ENCODE peak calls at places on chromosomes 1 and 21, in four cellular contexts. B, J, D and V are unnamed samples.
A peak's percentile ranks its signal among the peaks of the same experiment; 100 is the strongest.

GRCh38 chr21:46503922-46504539 is 45.3 kb downstream of the DIP2A start:
- ATAC-seq in B (no peak), J (no peak), D (no peak), V (no peak)

GRCh38 chr1:242129103-242129502 is 130.2 kb upstream of the MAP1LC3C start:
- ATAC-seq in B (peak; percentile 92), J (no peak), D (peak; percentile 68), V (no peak)

GRCh38 chr1:205916541-205916940 is 26.7 kb downstream of the SLC26A9 start:
- ATAC-seq in B (no peak), J (no peak), D (no peak), V (no peak)

GRCh38 chr1:224675589-224675988 is 59.5 kb downstream of the CNIH3 start:
- ATAC-seq in B (no peak), J (no peak), D (no peak), V (no peak)

GRCh38 chr1:100087396-100087795 is 45.3 kb downstream of the SASS6 start:
- ATAC-seq in B (no peak), J (no peak), D (no peak), V (no peak)

GRCh38 chr1:86868477-86868876 is 45.4 kb downstream of the SELENOF start:
- ATAC-seq in B (no peak), J (no peak), D (no peak), V (no peak)

GRCh38 chr21:45523411-45524101 is 18.7 kb downstream of the SLC19A1 start:
- ATAC-seq in B (no peak), J (peak; percentile 21), D (no peak), V (no peak)

GRCh38 chr1:111192643-111193519 is 7.6 kb downstream of the DENND2D start:
- ATAC-seq in B (no peak), J (peak; percentile 44), D (no peak), V (no peak)

GRCh38 chr1:56688522-56689026 is 43.5 kb downstream of the PRKAA2 start:
- ATAC-seq in B (no peak), J (no peak), D (peak; percentile 100), V (no peak)

GRCh38 chr1:47545912-47546483 is 108.2 kb downstream of the FOXD2 start:
- ATAC-seq in B (no peak), J (no peak), D (no peak), V (no peak)

GRCh38 chr1:173502104-173502503 is 25.0 kb downstream of the PRDX6 start:
- ATAC-seq in B (no peak), J (no peak), D (no peak), V (no peak)

GRCh38 chr21:14567557-14568279 is 21.6 kb upstream of the SAMSN1 start:
- ATAC-seq in B (peak; percentile 45), J (no peak), D (no peak), V (no peak)

GRCh38 chr21:16911166-16911607 is 601.7 kb upstream of the CXADR start:
- ATAC-seq in B (no peak), J (no peak), D (no peak), V (no peak)

GRCh38 chr1:220294754-220295419 is 22.6 kb upstream of the RAB3GAP2 start:
- ATAC-seq in B (no peak), J (no peak), D (no peak), V (no peak)

GRCh38 chr1:112579801-112580510 is 39.0 kb downstream of the ST7L start:
- ATAC-seq in B (no peak), J (no peak), D (no peak), V (no peak)

GRCh38 chr1:94955767-94956632 is 29.1 kb upstream of the CNN3 start:
- ATAC-seq in B (no peak), J (peak; percentile 86), D (no peak), V (no peak)

GRCh38 chr1:172533511-172534116 is 664 bp downstream of the SUCO start:
- ATAC-seq in B (peak; percentile 40), J (no peak), D (peak; percentile 2), V (peak; percentile 3)

GRCh38 chr1:208654241-208654640 is 410.1 kb upstream of the PLXNA2 start:
- ATAC-seq in B (peak; percentile 73), J (no peak), D (peak; percentile 46), V (no peak)

GRCh38 chr1:46449223-46450159 is 40.1 kb upstream of the DMBX1 start:
- ATAC-seq in B (peak; percentile 60), J (no peak), D (no peak), V (no peak)

GRCh38 chr1:21628798-21629393 is 40.3 kb downstream of the RAP1GAP start:
- ATAC-seq in B (no peak), J (no peak), D (no peak), V (no peak)

GRCh38 chr1:19688041-19688842 is 23.6 kb downstream of the HTR6 start:
- ATAC-seq in B (no peak), J (no peak), D (no peak), V (no peak)

GRCh38 chr1:29162476-29163138 is 19.1 kb downstream of the SRSF4 start:
- ATAC-seq in B (peak; percentile 18), J (peak; percentile 92), D (no peak), V (peak; percentile 66)

GRCh38 chr1:234746798-234747196 is 136.8 kb upstream of the IRF2BP2 start:
- ATAC-seq in B (peak; percentile 13), J (no peak), D (no peak), V (no peak)

GRCh38 chr1:244234009-244234643 is 183.0 kb downstream of the ZBTB18 start:
- ATAC-seq in B (peak; percentile 71), J (no peak), D (no peak), V (no peak)

GRCh38 chr1:214022229-214022791 is 34.5 kb downstream of the PROX1 start:
- ATAC-seq in B (no peak), J (no peak), D (no peak), V (no peak)

GRCh38 chr1:1463312-1463711 is 8.3 kb upstream of the ATAD3B start:
- ATAC-seq in B (no peak), J (no peak), D (no peak), V (no peak)

GRCh38 chr1:66138613-66139012 is 345.9 kb downstream of the PDE4B start:
- ATAC-seq in B (no peak), J (no peak), D (no peak), V (no peak)

GRCh38 chr1:205961970-205962820 is 18.9 kb upstream of the SLC26A9 start:
- ATAC-seq in B (no peak), J (peak; percentile 46), D (no peak), V (no peak)

GRCh38 chr1:160741092-160741501 is 2.0 kb downstream of the SLAMF7 start:
- ATAC-seq in B (no peak), J (no peak), D (no peak), V (no peak)

GRCh38 chr1:8571200-8571984 is 246.0 kb downstream of the RERE start:
- ATAC-seq in B (peak; percentile 39), J (peak; percentile 65), D (no peak), V (peak; percentile 48)

GRCh38 chr1:5430911-5431310 is 561.3 kb downstream of the NPHP4 start:
- ATAC-seq in B (no peak), J (no peak), D (no peak), V (no peak)

GRCh38 chr1:183147735-183148134 is 38.3 kb upstream of the LAMC2 start:
- ATAC-seq in B (no peak), J (no peak), D (peak; percentile 46), V (no peak)

GRCh38 chr1:225845633-225846259 is 35.8 kb downstream of the EPHX1 start:
- ATAC-seq in B (peak; percentile 90), J (peak; percentile 86), D (peak; percentile 80), V (peak; percentile 86)

GRCh38 chr1:160226623-160227022 is 21.4 kb downstream of the PEA15 start:
- ATAC-seq in B (no peak), J (no peak), D (no peak), V (no peak)

GRCh38 chr1:219402925-219403324 is 210.0 kb downstream of the ZC3H11B start:
- ATAC-seq in B (no peak), J (no peak), D (no peak), V (no peak)

GRCh38 chr1:3222042-3222692 is 153.2 kb downstream of the PRDM16 start:
- ATAC-seq in B (no peak), J (peak; percentile 22), D (no peak), V (no peak)
- TF ChIP-seq POLR2A in B (no peak), J (no peak), D (no peak), V (no peak)

DNA sequence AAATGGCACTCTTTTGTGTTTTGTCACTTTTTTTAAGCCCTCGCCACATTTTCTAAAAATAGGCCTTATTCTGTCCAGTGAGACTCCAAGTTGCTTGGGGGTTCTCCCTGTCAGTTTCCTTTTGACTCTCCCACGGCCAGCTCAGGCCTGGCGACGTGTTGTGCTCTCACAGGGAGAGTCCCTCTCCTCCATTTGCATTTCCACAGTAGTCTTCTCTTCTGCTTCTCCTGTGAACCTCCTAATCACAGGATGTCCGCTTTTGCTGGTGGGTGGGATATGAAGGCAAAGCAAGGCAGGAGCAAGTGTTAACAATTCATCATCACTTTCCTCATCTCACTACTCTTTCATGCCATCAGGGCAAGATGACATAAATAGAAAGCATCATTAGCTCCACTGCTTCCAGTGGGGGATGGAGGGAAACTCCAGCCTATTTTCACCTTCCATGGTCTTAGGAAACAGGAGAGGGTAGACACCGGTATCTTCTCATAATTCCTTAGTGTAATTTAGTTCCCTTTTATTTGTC is 99.8 kb downstream of the INTS7 start:
- ATAC-seq in B (no peak), J (no peak), D (no peak), V (no peak)
- TF ChIP-seq EP300 in B (no peak), J (no peak), D (no peak), V (no peak)

DNA sequence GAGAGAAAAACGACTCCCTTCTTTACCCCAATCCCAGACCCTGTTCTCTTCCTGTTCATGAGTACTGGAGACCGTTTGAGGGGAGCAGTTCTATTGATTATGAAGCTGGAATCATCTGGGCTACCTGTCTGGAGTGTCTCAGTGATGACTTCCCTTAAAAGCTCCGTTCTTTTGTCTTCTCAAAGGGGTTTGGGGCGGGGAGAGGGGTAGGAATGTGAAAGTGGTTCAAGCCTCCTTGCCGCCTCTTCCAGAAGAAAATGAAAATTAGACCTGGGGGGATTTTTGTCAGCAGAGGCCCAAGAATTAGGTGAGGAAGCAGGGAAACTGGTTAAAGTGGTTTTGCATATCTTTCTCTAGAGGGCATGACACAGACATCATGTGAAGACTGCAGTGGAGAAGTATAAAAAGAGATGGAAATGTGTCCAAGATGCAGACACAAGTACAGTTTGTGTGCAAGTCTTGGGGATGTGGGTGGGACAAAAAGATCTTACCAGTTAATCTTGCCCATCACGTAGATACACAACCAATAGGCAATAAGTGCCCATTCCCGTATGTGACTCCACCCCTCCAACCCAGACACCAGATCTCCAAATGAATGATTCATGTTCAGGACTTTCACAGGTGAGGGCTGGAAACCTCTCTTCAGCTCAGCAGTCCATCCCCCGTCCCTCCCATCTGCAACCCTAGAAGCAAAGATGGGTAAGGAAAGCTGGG is 470 bp upstream of the MTMR11 start:
- ATAC-seq in B (no peak), J (no peak), D (peak; percentile 61), V (no peak)
- TF ChIP-seq CTCF in B (no peak), J (no peak), D (no peak), V (peak; percentile 21)

DNA sequence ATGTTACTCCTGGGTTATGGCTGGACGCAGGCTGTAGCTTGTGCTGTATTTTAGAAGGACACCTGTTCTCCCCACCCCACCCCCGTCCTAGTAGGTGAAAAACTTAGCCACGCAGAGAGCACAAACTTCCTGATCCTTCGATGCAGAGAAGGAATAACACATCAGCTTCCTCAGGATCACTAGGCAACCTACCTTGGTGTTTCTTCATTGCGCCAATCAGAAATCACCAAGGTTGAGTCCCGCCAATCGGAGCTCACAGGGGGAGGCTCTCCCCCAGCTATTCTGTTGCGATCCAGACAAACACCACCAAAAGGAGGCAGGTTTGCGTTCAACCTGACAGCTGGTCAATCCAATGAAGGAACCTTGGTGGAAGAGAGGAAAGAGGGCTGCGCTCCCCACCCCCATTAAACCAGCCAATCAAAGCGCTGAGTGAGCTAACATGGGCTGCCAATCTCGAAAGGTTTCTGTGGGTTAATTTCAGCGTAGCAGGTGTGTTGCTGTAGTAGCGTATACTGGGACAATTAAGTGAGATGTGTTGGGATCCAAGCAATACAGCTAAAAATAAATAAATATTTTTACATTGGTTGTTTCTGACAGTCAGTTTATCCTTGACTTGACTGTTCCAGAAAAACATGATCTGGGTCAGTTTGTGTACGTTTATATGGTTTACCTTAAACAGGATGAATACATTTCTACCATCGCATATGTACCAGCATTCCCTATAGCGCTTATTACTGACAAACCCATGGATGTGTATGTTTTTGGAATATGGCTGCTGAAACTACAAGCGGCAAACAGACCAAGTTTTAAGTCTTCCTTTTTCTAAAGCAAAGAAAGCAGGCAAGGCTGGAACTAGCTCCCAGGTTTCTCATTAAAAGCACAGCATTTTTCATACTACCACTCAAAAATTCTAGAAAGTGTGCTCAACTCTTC is at the start of gene GOLPH3L:
- ATAC-seq in B (peak; percentile 99), J (peak; percentile 100), D (peak; percentile 100), V (peak; percentile 100)
- TF ChIP-seq POLR2A in B (peak; percentile 76), J (no peak), D (peak; percentile 40), V (peak; percentile 55)